ENCODE peak calls at places on chromosomes 6 and 20, in eight cellular contexts. One of them, this sample, is unnamed.

GRCh38 chr6:127120109-127120786 is 1.8 kb downstream of the RSPO3 start:
- DNase-seq in astrocyte of the spinal cord: no peak
- DNase-seq in fibroblast of mammary gland: no peak
- DNase-seq in fibroblast of the aortic adventitia: no peak
- DNase-seq in mammary epithelial cell: no peak
- DNase-seq in pancreas: peak; percentile 9
- DNase-seq in IMR-90: no peak
- DNase-seq in colonic mucosa: no peak
- DNase-seq in this sample: no peak

GRCh38 chr20:21936720-21937380 is 231.4 kb downstream of the PAX1 start:
- DNase-seq in fibroblast of the aortic adventitia: peak; percentile 12
- DNase-seq in astrocyte of the spinal cord: peak; percentile 76
- DNase-seq in IMR-90: no peak
- DNase-seq in pancreas: no peak
- DNase-seq in fibroblast of mammary gland: peak; percentile 23
- DNase-seq in mammary epithelial cell: no peak
- DNase-seq in colonic mucosa: no peak
- DNase-seq in this sample: no peak

GRCh38 chr20:46087161-46087560 is 2.6 kb downstream of the NCOA5 start:
- DNase-seq in mammary epithelial cell: no peak
- DNase-seq in IMR-90: peak; percentile 42
- DNase-seq in astrocyte of the spinal cord: peak; percentile 13
- DNase-seq in fibroblast of the aortic adventitia: peak; percentile 52
- DNase-seq in pancreas: no peak
- DNase-seq in colonic mucosa: no peak
- DNase-seq in fibroblast of mammary gland: peak; percentile 42
- DNase-seq in this sample: no peak

GRCh38 chr20:63738687-63739128 is 868 bp upstream of the SLC2A4RG start:
- DNase-seq in astrocyte of the spinal cord: peak; percentile 28
- DNase-seq in fibroblast of the aortic adventitia: no peak
- DNase-seq in colonic mucosa: peak; percentile 80
- DNase-seq in fibroblast of mammary gland: peak; percentile 25
- DNase-seq in mammary epithelial cell: no peak
- DNase-seq in IMR-90: no peak
- DNase-seq in pancreas: peak; percentile 90
- DNase-seq in this sample: no peak

GRCh38 chr6:94501546-94501945 is 1075.8 kb upstream of the MANEA start:
- DNase-seq in fibroblast of mammary gland: no peak
- DNase-seq in pancreas: no peak
- DNase-seq in astrocyte of the spinal cord: peak; percentile 0
- DNase-seq in fibroblast of the aortic adventitia: no peak
- DNase-seq in mammary epithelial cell: peak; percentile 2
- DNase-seq in IMR-90: no peak
- DNase-seq in colonic mucosa: no peak
- DNase-seq in this sample: peak; percentile 88

GRCh38 chr6:4776967-4777925 is 1.0 kb downstream of the CDYL start:
- DNase-seq in colonic mucosa: peak; percentile 47
- DNase-seq in astrocyte of the spinal cord: peak; percentile 53
- DNase-seq in fibroblast of the aortic adventitia: peak; percentile 46
- DNase-seq in mammary epithelial cell: peak; percentile 48
- DNase-seq in IMR-90: peak; percentile 39
- DNase-seq in fibroblast of mammary gland: peak; percentile 54
- DNase-seq in pancreas: no peak
- DNase-seq in this sample: peak; percentile 53

GRCh38 chr6:7680393-7681075 is 45.4 kb upstream of the BMP6 start:
- DNase-seq in pancreas: no peak
- DNase-seq in astrocyte of the spinal cord: no peak
- DNase-seq in fibroblast of the aortic adventitia: no peak
- DNase-seq in mammary epithelial cell: no peak
- DNase-seq in colonic mucosa: no peak
- DNase-seq in fibroblast of mammary gland: no peak
- DNase-seq in IMR-90: no peak
- DNase-seq in this sample: no peak

GRCh38 chr6:170127151-170127550 is 163.7 kb downstream of the DLL1 start:
- DNase-seq in fibroblast of mammary gland: no peak
- DNase-seq in fibroblast of the aortic adventitia: no peak
- DNase-seq in astrocyte of the spinal cord: no peak
- DNase-seq in IMR-90: no peak
- DNase-seq in pancreas: no peak
- DNase-seq in colonic mucosa: peak; percentile 11
- DNase-seq in mammary epithelial cell: no peak
- DNase-seq in this sample: no peak

GRCh38 chr6:158591134-158591809 is 31.4 kb downstream of the TMEM181 start:
- DNase-seq in mammary epithelial cell: no peak
- DNase-seq in fibroblast of the aortic adventitia: no peak
- DNase-seq in fibroblast of mammary gland: no peak
- DNase-seq in colonic mucosa: no peak
- DNase-seq in IMR-90: no peak
- DNase-seq in astrocyte of the spinal cord: no peak
- DNase-seq in pancreas: no peak
- DNase-seq in this sample: no peak

GRCh38 chr6:43355862-43356590 is 13.4 kb downstream of the ZNF318 start:
- DNase-seq in astrocyte of the spinal cord: no peak
- DNase-seq in IMR-90: peak; percentile 15
- DNase-seq in colonic mucosa: no peak
- DNase-seq in pancreas: no peak
- DNase-seq in mammary epithelial cell: no peak
- DNase-seq in fibroblast of the aortic adventitia: peak; percentile 42
- DNase-seq in fibroblast of mammary gland: no peak
- DNase-seq in this sample: peak; percentile 25

GRCh38 chr6:77762386-77762785 is 109.5 kb downstream of the MEI4 start:
- DNase-seq in astrocyte of the spinal cord: no peak
- DNase-seq in pancreas: no peak
- DNase-seq in colonic mucosa: no peak
- DNase-seq in mammary epithelial cell: no peak
- DNase-seq in fibroblast of the aortic adventitia: no peak
- DNase-seq in fibroblast of mammary gland: no peak
- DNase-seq in IMR-90: no peak
- DNase-seq in this sample: no peak

GRCh38 chr6:72939029-72939428 is 286.3 kb downstream of the KHDC1L start:
- DNase-seq in pancreas: no peak
- DNase-seq in astrocyte of the spinal cord: no peak
- DNase-seq in colonic mucosa: no peak
- DNase-seq in IMR-90: no peak
- DNase-seq in fibroblast of mammary gland: no peak
- DNase-seq in mammary epithelial cell: no peak
- DNase-seq in fibroblast of the aortic adventitia: no peak
- DNase-seq in this sample: no peak

GRCh38 chr6:84278311-84278710 is 50.9 kb upstream of the CEP162 start:
- DNase-seq in astrocyte of the spinal cord: no peak
- DNase-seq in fibroblast of the aortic adventitia: peak; percentile 9
- DNase-seq in colonic mucosa: no peak
- DNase-seq in IMR-90: no peak
- DNase-seq in pancreas: no peak
- DNase-seq in fibroblast of mammary gland: peak; percentile 28
- DNase-seq in mammary epithelial cell: no peak
- DNase-seq in this sample: peak; percentile 1

GRCh38 chr20:13113731-13114130 is 105.0 kb downstream of the SPTLC3 start:
- DNase-seq in IMR-90: no peak
- DNase-seq in fibroblast of the aortic adventitia: no peak
- DNase-seq in pancreas: no peak
- DNase-seq in mammary epithelial cell: no peak
- DNase-seq in fibroblast of mammary gland: no peak
- DNase-seq in astrocyte of the spinal cord: no peak
- DNase-seq in colonic mucosa: no peak
- DNase-seq in this sample: no peak

GRCh38 chr6:166656269-166657206 is 29.5 kb upstream of the RPS6KA2 start:
- DNase-seq in pancreas: peak; percentile 52
- DNase-seq in fibroblast of mammary gland: peak; percentile 47
- DNase-seq in mammary epithelial cell: no peak
- DNase-seq in astrocyte of the spinal cord: no peak
- DNase-seq in colonic mucosa: no peak
- DNase-seq in IMR-90: peak; percentile 58
- DNase-seq in fibroblast of the aortic adventitia: no peak
- DNase-seq in this sample: peak; percentile 28

GRCh38 chr6:11309947-11310665 is 77.6 kb upstream of the NEDD9 start:
- DNase-seq in IMR-90: peak; percentile 25
- DNase-seq in mammary epithelial cell: no peak
- DNase-seq in pancreas: no peak
- DNase-seq in colonic mucosa: no peak
- DNase-seq in fibroblast of mammary gland: no peak
- DNase-seq in astrocyte of the spinal cord: no peak
- DNase-seq in fibroblast of the aortic adventitia: no peak
- DNase-seq in this sample: no peak

GRCh38 chr20:45097485-45098095 is 3.3 kb downstream of the KCNS1 start:
- DNase-seq in fibroblast of the aortic adventitia: peak; percentile 50
- DNase-seq in IMR-90: no peak
- DNase-seq in mammary epithelial cell: no peak
- DNase-seq in fibroblast of mammary gland: peak; percentile 52
- DNase-seq in colonic mucosa: peak; percentile 50
- DNase-seq in astrocyte of the spinal cord: peak; percentile 13
- DNase-seq in pancreas: no peak
- DNase-seq in this sample: peak; percentile 69

GRCh38 chr6:65637289-65638046 is 69.6 kb downstream of the EYS start:
- DNase-seq in IMR-90: no peak
- DNase-seq in fibroblast of the aortic adventitia: no peak
- DNase-seq in mammary epithelial cell: no peak
- DNase-seq in colonic mucosa: no peak
- DNase-seq in pancreas: no peak
- DNase-seq in astrocyte of the spinal cord: no peak
- DNase-seq in fibroblast of mammary gland: no peak
- DNase-seq in this sample: no peak

GRCh38 chr6:65642776-65643175 is 64.2 kb downstream of the EYS start:
- DNase-seq in IMR-90: no peak
- DNase-seq in colonic mucosa: no peak
- DNase-seq in astrocyte of the spinal cord: no peak
- DNase-seq in fibroblast of the aortic adventitia: no peak
- DNase-seq in fibroblast of mammary gland: no peak
- DNase-seq in pancreas: no peak
- DNase-seq in mammary epithelial cell: no peak
- DNase-seq in this sample: no peak

GRCh38 chr6:65633516-65633915 is 73.5 kb downstream of the EYS start:
- DNase-seq in mammary epithelial cell: no peak
- DNase-seq in colonic mucosa: no peak
- DNase-seq in fibroblast of mammary gland: no peak
- DNase-seq in astrocyte of the spinal cord: no peak
- DNase-seq in pancreas: no peak
- DNase-seq in IMR-90: no peak
- DNase-seq in fibroblast of the aortic adventitia: no peak
- DNase-seq in this sample: no peak

DNA sequence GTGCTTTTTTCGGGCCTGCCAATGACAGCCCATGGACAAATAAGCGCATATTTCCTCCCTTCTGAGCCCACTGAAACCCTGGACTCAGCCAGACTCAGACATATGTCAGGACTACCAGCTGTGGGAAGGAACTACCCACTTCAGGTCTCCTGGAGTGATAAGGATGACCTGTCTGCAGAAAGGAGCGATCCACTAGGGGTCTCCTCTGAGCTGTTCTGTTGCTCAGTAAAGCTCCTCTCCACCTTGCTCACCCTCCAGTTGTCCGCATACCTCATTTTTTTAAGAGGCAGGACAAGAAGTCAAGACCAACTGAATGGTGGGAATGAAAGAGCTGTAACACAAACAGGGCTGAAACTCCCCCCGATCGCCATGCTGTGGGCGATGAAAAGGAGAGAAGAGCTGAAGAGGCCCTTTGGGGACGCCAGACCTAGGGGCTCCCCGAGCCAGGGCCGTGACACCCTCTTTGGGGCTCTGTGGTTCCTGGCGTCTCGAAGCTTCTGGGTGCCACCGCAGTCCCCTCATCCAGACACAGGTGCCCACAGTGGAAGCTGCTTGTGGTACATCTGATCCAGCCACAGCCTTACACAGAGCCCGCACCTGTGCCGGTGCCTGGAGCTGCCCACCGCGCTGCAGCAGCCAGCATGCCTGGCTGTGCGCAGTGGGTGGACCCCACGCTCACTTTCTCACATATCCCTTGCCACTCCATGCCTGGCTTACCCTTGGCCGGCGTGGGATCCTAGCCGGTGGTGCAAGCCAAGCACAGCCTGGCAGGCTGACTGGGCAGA is 68.8 kb downstream of the EYS start:
- DNase-seq in fibroblast of mammary gland: no peak
- DNase-seq in pancreas: no peak
- DNase-seq in fibroblast of the aortic adventitia: no peak
- DNase-seq in mammary epithelial cell: no peak
- DNase-seq in astrocyte of the spinal cord: no peak
- DNase-seq in colonic mucosa: peak; percentile 28
- DNase-seq in IMR-90: no peak
- DNase-seq in this sample: no peak
- TF ChIP-seq CTCF in fibroblast of mammary gland: no peak
- TF ChIP-seq CTCF in pancreas: no peak
- TF ChIP-seq CTCF in fibroblast of the aortic adventitia: no peak
- TF ChIP-seq CTCF in mammary epithelial cell: no peak
- TF ChIP-seq CTCF in astrocyte of the spinal cord: no peak
- TF ChIP-seq CTCF in colonic mucosa: peak; percentile 15
- TF ChIP-seq CTCF in IMR-90: no peak
- TF ChIP-seq CTCF in this sample: no peak

GRCh38 chr6:134316733-134317431 is 1.0 kb downstream of the SGK1 start:
- DNase-seq in fibroblast of the aortic adventitia: no peak
- DNase-seq in astrocyte of the spinal cord: no peak
- DNase-seq in fibroblast of mammary gland: no peak
- DNase-seq in mammary epithelial cell: no peak
- DNase-seq in colonic mucosa: no peak
- DNase-seq in IMR-90: no peak
- DNase-seq in pancreas: no peak
- DNase-seq in this sample: no peak
- H3K4me3 ChIP-seq in fibroblast of the aortic adventitia: peak overlapping the region; percentile 70
- H3K4me3 ChIP-seq in astrocyte of the spinal cord: peak overlapping the region; percentile 64
- H3K4me3 ChIP-seq in fibroblast of mammary gland: peak overlapping the region; percentile 56
- H3K4me3 ChIP-seq in mammary epithelial cell: peak overlapping the region; percentile 45
- H3K4me3 ChIP-seq in colonic mucosa: no peak overlapping the region
- H3K4me3 ChIP-seq in IMR-90: peak overlapping the region; percentile 72
- H3K4me3 ChIP-seq in pancreas: no peak overlapping the region
- H3K4me3 ChIP-seq in this sample: peak overlapping the region; percentile 48

GRCh38 chr6:139409026-139409425 is 34.6 kb upstream of the CITED2 start:
- DNase-seq in astrocyte of the spinal cord: peak; percentile 82
- DNase-seq in IMR-90: peak; percentile 77
- DNase-seq in colonic mucosa: no peak
- DNase-seq in fibroblast of the aortic adventitia: peak; percentile 89
- DNase-seq in mammary epithelial cell: peak; percentile 85
- DNase-seq in fibroblast of mammary gland: peak; percentile 42
- DNase-seq in pancreas: no peak
- DNase-seq in this sample: peak; percentile 77

GRCh38 chr6:139402935-139403386 is 28.5 kb upstream of the CITED2 start:
- DNase-seq in mammary epithelial cell: no peak
- DNase-seq in pancreas: no peak
- DNase-seq in fibroblast of the aortic adventitia: peak; percentile 94
- DNase-seq in astrocyte of the spinal cord: peak; percentile 88
- DNase-seq in fibroblast of mammary gland: peak; percentile 97
- DNase-seq in IMR-90: peak; percentile 93
- DNase-seq in colonic mucosa: no peak
- DNase-seq in this sample: peak; percentile 47

GRCh38 chr6:139407718-139408222 is 33.3 kb upstream of the CITED2 start:
- DNase-seq in fibroblast of mammary gland: peak; percentile 97
- DNase-seq in mammary epithelial cell: peak; percentile 98
- DNase-seq in fibroblast of the aortic adventitia: peak; percentile 99
- DNase-seq in pancreas: no peak
- DNase-seq in astrocyte of the spinal cord: peak; percentile 94
- DNase-seq in IMR-90: peak; percentile 98
- DNase-seq in colonic mucosa: no peak
- DNase-seq in this sample: peak; percentile 97

GRCh38 chr6:139406577-139407343 is 32.3 kb upstream of the CITED2 start:
- DNase-seq in IMR-90: no peak
- DNase-seq in fibroblast of the aortic adventitia: no peak
- DNase-seq in fibroblast of mammary gland: peak; percentile 10
- DNase-seq in astrocyte of the spinal cord: no peak
- DNase-seq in colonic mucosa: no peak
- DNase-seq in mammary epithelial cell: no peak
- DNase-seq in pancreas: no peak
- DNase-seq in this sample: peak; percentile 79
- TF ChIP-seq CTCF in IMR-90: no peak
- TF ChIP-seq CTCF in fibroblast of the aortic adventitia: no peak
- TF ChIP-seq CTCF in fibroblast of mammary gland: no peak
- TF ChIP-seq CTCF in astrocyte of the spinal cord: no peak
- TF ChIP-seq CTCF in colonic mucosa: no peak
- TF ChIP-seq CTCF in mammary epithelial cell: no peak
- TF ChIP-seq CTCF in pancreas: no peak
- TF ChIP-seq CTCF in this sample: no peak

GRCh38 chr20:58237318-58238182 is 9.1 kb upstream of the ANKRD60 start:
- DNase-seq in mammary epithelial cell: no peak
- DNase-seq in fibroblast of the aortic adventitia: peak; percentile 83
- DNase-seq in fibroblast of mammary gland: peak; percentile 91
- DNase-seq in colonic mucosa: peak; percentile 4
- DNase-seq in astrocyte of the spinal cord: peak; percentile 72
- DNase-seq in IMR-90: peak; percentile 82
- DNase-seq in pancreas: no peak
- DNase-seq in this sample: no peak
- H3K4me3 ChIP-seq in mammary epithelial cell: no peak overlapping the region
- H3K4me3 ChIP-seq in fibroblast of the aortic adventitia: peak overlapping the region; percentile 6
- H3K4me3 ChIP-seq in fibroblast of mammary gland: peak overlapping the region; percentile 11
- H3K4me3 ChIP-seq in colonic mucosa: peak overlapping the region; percentile 40
- H3K4me3 ChIP-seq in astrocyte of the spinal cord: peak overlapping the region; percentile 7
- H3K4me3 ChIP-seq in IMR-90: peak overlapping the region; percentile 39
- H3K4me3 ChIP-seq in pancreas: no peak overlapping the region
- H3K4me3 ChIP-seq in this sample: no peak overlapping the region